ENCODE peak calls at places on chromosomes 3 and 15, in seven cellular contexts. One of them, this sample, is unnamed.
A peak's percentile ranks its signal among the peaks of the same experiment; 100 is the strongest.

GRCh38 chr3:158434412-158435038 is 136.5 kb upstream of the MLF1 start:
- DNase-seq in neuronal stem cell: peak; percentile 58
- DNase-seq in upper lobe of right lung: no peak
- DNase-seq in SK-N-SH: peak; percentile 17
- DNase-seq in neural progenitor cell: peak; percentile 79
- DNase-seq in stomach: peak; percentile 56
- DNase-seq in sigmoid colon: peak; percentile 62
- DNase-seq in this sample: peak; percentile 21

GRCh38 chr3:134258761-134259347 is 8.2 kb upstream of the RYK start:
- DNase-seq in neuronal stem cell: no peak
- DNase-seq in stomach: no peak
- DNase-seq in upper lobe of right lung: no peak
- DNase-seq in neural progenitor cell: no peak
- DNase-seq in sigmoid colon: no peak
- DNase-seq in SK-N-SH: no peak
- DNase-seq in this sample: no peak

GRCh38 chr3:123157598-123158287 is 44.0 kb upstream of the SEC22A start:
- DNase-seq in upper lobe of right lung: no peak
- DNase-seq in SK-N-SH: no peak
- DNase-seq in neuronal stem cell: no peak
- DNase-seq in sigmoid colon: no peak
- DNase-seq in stomach: peak; percentile 80
- DNase-seq in neural progenitor cell: no peak
- DNase-seq in this sample: no peak

GRCh38 chr3:35708394-35708793 is 69.1 kb downstream of the ARPP21 start:
- DNase-seq in stomach: no peak
- DNase-seq in neuronal stem cell: no peak
- DNase-seq in upper lobe of right lung: no peak
- DNase-seq in neural progenitor cell: no peak
- DNase-seq in sigmoid colon: no peak
- DNase-seq in SK-N-SH: no peak
- DNase-seq in this sample: no peak

GRCh38 chr3:138381413-138381901 is 33.1 kb downstream of the MRAS start:
- DNase-seq in neural progenitor cell: no peak
- DNase-seq in upper lobe of right lung: peak; percentile 57
- DNase-seq in neuronal stem cell: no peak
- DNase-seq in SK-N-SH: no peak
- DNase-seq in sigmoid colon: peak; percentile 81
- DNase-seq in stomach: no peak
- DNase-seq in this sample: no peak

GRCh38 chr15:90744759-90745402 is 27.7 kb downstream of the BLM start:
- DNase-seq in upper lobe of right lung: no peak
- DNase-seq in neural progenitor cell: no peak
- DNase-seq in stomach: no peak
- DNase-seq in neuronal stem cell: no peak
- DNase-seq in SK-N-SH: no peak
- DNase-seq in sigmoid colon: no peak
- DNase-seq in this sample: no peak

GRCh38 chr15:48360841-48361240 is 29.6 kb downstream of the DUT start:
- DNase-seq in sigmoid colon: no peak
- DNase-seq in neuronal stem cell: no peak
- DNase-seq in stomach: no peak
- DNase-seq in upper lobe of right lung: no peak
- DNase-seq in SK-N-SH: no peak
- DNase-seq in neural progenitor cell: no peak
- DNase-seq in this sample: no peak

GRCh38 chr15:67998599-67999122 is 55.5 kb upstream of the PIAS1 start:
- DNase-seq in SK-N-SH: no peak
- DNase-seq in stomach: peak; percentile 76
- DNase-seq in sigmoid colon: no peak
- DNase-seq in upper lobe of right lung: no peak
- DNase-seq in neuronal stem cell: no peak
- DNase-seq in neural progenitor cell: no peak
- DNase-seq in this sample: no peak

GRCh38 chr3:107431298-107432012 is 54.2 kb downstream of the CCDC54 start:
- DNase-seq in upper lobe of right lung: peak; percentile 85
- DNase-seq in SK-N-SH: peak; percentile 90
- DNase-seq in sigmoid colon: peak; percentile 86
- DNase-seq in neuronal stem cell: peak; percentile 43
- DNase-seq in stomach: peak; percentile 61
- DNase-seq in neural progenitor cell: peak; percentile 82
- DNase-seq in this sample: no peak

GRCh38 chr3:23819599-23820360 is 14.0 kb downstream of the UBE2E1 start:
- DNase-seq in stomach: no peak
- DNase-seq in sigmoid colon: no peak
- DNase-seq in neuronal stem cell: no peak
- DNase-seq in upper lobe of right lung: no peak
- DNase-seq in SK-N-SH: no peak
- DNase-seq in neural progenitor cell: peak; percentile 27
- DNase-seq in this sample: no peak

GRCh38 chr3:141279074-141279945 is 47.7 kb downstream of the PXYLP1 start:
- DNase-seq in upper lobe of right lung: no peak
- DNase-seq in sigmoid colon: no peak
- DNase-seq in neuronal stem cell: no peak
- DNase-seq in SK-N-SH: peak; percentile 62
- DNase-seq in neural progenitor cell: peak; percentile 24
- DNase-seq in stomach: no peak
- DNase-seq in this sample: no peak

GRCh38 chr15:66611257-66612053 is 45.7 kb upstream of the LCTL start:
- DNase-seq in neural progenitor cell: no peak
- DNase-seq in SK-N-SH: no peak
- DNase-seq in sigmoid colon: no peak
- DNase-seq in upper lobe of right lung: peak; percentile 72
- DNase-seq in neuronal stem cell: no peak
- DNase-seq in stomach: peak; percentile 91
- DNase-seq in this sample: no peak

GRCh38 chr3:71753716-71754609 is at the start of gene GPR27:
- DNase-seq in sigmoid colon: no peak
- DNase-seq in neuronal stem cell: no peak
- DNase-seq in stomach: no peak
- DNase-seq in SK-N-SH: peak; percentile 85
- DNase-seq in upper lobe of right lung: peak; percentile 70
- DNase-seq in neural progenitor cell: peak; percentile 78
- DNase-seq in this sample: no peak

GRCh38 chr3:7682822-7683229 is 818.8 kb upstream of the LMCD1 start:
- DNase-seq in stomach: no peak
- DNase-seq in sigmoid colon: no peak
- DNase-seq in neural progenitor cell: no peak
- DNase-seq in SK-N-SH: no peak
- DNase-seq in neuronal stem cell: no peak
- DNase-seq in upper lobe of right lung: peak; percentile 52
- DNase-seq in this sample: peak; percentile 0

DNA sequence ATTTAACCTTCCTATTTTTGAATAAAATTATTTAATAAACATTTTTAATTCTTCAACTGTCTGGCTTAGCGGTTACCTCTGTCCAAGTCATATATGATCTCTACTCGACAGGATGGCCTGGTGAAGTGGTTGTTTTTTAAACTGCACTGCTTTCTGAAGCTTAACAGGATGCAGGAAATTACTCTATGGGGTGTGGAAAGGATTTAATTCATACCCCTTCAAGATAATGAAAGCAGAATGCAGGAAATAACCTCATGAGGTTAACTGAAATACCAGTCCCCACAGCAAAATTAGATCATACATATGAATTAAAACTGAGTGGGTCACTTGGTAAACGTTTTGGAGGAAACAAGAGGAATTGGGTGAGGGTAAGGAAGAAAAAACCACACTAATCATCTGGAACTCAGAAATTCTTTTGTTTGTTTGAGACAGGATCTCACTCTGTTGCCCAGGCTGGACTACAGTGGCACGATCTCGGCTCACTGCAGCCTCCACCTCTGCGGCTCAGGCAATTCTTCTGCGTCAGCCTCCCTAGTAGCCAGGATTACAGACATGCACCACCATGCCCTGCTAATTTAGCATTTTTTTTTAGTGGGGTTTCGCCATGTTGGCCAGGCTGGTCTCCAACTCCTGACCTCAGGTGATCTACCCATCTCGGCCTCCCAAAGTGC is 50.1 kb downstream of the LYSMD4 start:
- DNase-seq in stomach: no peak
- DNase-seq in SK-N-SH: no peak
- DNase-seq in sigmoid colon: no peak
- DNase-seq in upper lobe of right lung: no peak
- DNase-seq in neural progenitor cell: no peak
- DNase-seq in neuronal stem cell: no peak
- DNase-seq in this sample: no peak
- H3K9me3 ChIP-seq in stomach: peaks cover 9% of the 10 kb centered on the region
- H3K9me3 ChIP-seq in SK-N-SH: peaks cover 5% of the 10 kb centered on the region
- H3K9me3 ChIP-seq in sigmoid colon: no peaks in the 10 kb centered on the region
- H3K9me3 ChIP-seq in upper lobe of right lung: peaks cover 8% of the 10 kb centered on the region
- H3K9me3 ChIP-seq in neural progenitor cell: peaks cover 14% of the 10 kb centered on the region
- H3K9me3 ChIP-seq in neuronal stem cell: no peaks in the 10 kb centered on the region
- H3K9me3 ChIP-seq in this sample: no peaks in the 10 kb centered on the region

GRCh38 chr15:20644026-20644425 is 102.4 kb upstream of the GOLGA6L6 start:
- DNase-seq in neural progenitor cell: no peak
- DNase-seq in upper lobe of right lung: no peak
- DNase-seq in sigmoid colon: no peak
- DNase-seq in neuronal stem cell: no peak
- DNase-seq in SK-N-SH: no peak
- DNase-seq in stomach: no peak
- DNase-seq in this sample: no peak

GRCh38 chr15:20644896-20645295 is 103.3 kb upstream of the GOLGA6L6 start:
- DNase-seq in stomach: no peak
- DNase-seq in upper lobe of right lung: no peak
- DNase-seq in sigmoid colon: no peak
- DNase-seq in SK-N-SH: no peak
- DNase-seq in neuronal stem cell: no peak
- DNase-seq in neural progenitor cell: no peak
- DNase-seq in this sample: no peak

GRCh38 chr15:20643024-20643770 is 101.6 kb upstream of the GOLGA6L6 start:
- DNase-seq in neuronal stem cell: no peak
- DNase-seq in upper lobe of right lung: no peak
- DNase-seq in sigmoid colon: no peak
- DNase-seq in stomach: no peak
- DNase-seq in SK-N-SH: no peak
- DNase-seq in neural progenitor cell: no peak
- DNase-seq in this sample: no peak

GRCh38 chr15:20646529-20647142 is 105.0 kb upstream of the GOLGA6L6 start:
- DNase-seq in neuronal stem cell: no peak
- DNase-seq in upper lobe of right lung: no peak
- DNase-seq in stomach: no peak
- DNase-seq in sigmoid colon: peak; percentile 60
- DNase-seq in SK-N-SH: no peak
- DNase-seq in neural progenitor cell: no peak
- DNase-seq in this sample: no peak

DNA sequence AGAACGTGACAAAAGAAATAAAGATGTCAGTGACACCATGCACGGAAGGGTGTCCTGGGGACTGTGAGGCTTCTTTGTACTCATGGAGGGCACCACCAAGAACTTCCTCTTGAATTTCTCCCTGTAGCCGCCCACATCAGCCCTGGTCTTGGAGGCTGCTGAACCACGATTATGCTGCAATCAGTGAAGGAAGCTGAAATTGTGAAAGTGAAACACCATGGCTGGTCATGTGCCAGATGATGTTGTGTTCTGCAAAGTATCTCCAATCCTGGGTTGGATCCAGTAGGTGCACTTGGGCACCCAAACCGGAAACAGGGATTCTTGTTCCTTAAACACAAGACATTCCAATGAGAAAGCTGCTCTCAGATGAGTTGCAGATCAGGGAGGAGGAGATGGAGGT is 104.4 kb upstream of the GOLGA6L6 start:
- DNase-seq in sigmoid colon: peak; percentile 73
- DNase-seq in neural progenitor cell: no peak
- DNase-seq in neuronal stem cell: no peak
- DNase-seq in stomach: no peak
- DNase-seq in SK-N-SH: no peak
- DNase-seq in upper lobe of right lung: peak; percentile 92
- DNase-seq in this sample: no peak
- H3K9me3 ChIP-seq in sigmoid colon: no peaks in the 10 kb centered on the region
- H3K9me3 ChIP-seq in neural progenitor cell: peaks cover 87% of the 10 kb centered on the region
- H3K9me3 ChIP-seq in neuronal stem cell: no peaks in the 10 kb centered on the region
- H3K9me3 ChIP-seq in stomach: no peaks in the 10 kb centered on the region
- H3K9me3 ChIP-seq in SK-N-SH: no peaks in the 10 kb centered on the region
- H3K9me3 ChIP-seq in upper lobe of right lung: no peaks in the 10 kb centered on the region
- H3K9me3 ChIP-seq in this sample: peaks cover 23% of the 10 kb centered on the region

GRCh38 chr3:1068985-1069384 is 23.8 kb upstream of the CNTN6 start:
- DNase-seq in sigmoid colon: no peak
- DNase-seq in stomach: no peak
- DNase-seq in SK-N-SH: no peak
- DNase-seq in upper lobe of right lung: no peak
- DNase-seq in neuronal stem cell: no peak
- DNase-seq in neural progenitor cell: no peak
- DNase-seq in this sample: no peak

DNA sequence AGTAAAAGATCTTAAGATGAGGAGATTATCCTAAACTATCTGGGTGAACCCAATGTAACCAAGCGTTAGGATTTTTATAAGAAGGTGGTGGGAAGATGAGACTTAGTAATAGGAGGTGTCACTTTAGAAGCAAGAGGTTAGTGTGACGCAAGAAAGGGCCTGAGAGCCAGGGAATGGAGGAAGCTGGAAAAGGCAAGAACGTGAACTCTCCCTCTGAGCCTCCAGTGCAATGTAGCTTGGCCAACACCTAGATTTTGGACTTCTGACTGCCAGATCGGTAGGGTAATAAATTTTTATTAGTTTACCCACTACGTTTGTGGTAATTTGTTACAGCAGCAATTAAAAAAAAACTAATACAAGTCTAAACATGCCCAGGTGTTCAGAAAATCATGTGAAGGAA is 20.8 kb upstream of the CNTN6 start:
- DNase-seq in SK-N-SH: no peak
- DNase-seq in sigmoid colon: no peak
- DNase-seq in neural progenitor cell: no peak
- DNase-seq in neuronal stem cell: no peak
- DNase-seq in upper lobe of right lung: no peak
- DNase-seq in stomach: no peak
- DNase-seq in this sample: no peak
- H3K9me3 ChIP-seq in SK-N-SH: no peaks in the 10 kb centered on the region
- H3K9me3 ChIP-seq in sigmoid colon: no peaks in the 10 kb centered on the region
- H3K9me3 ChIP-seq in neural progenitor cell: no peaks in the 10 kb centered on the region
- H3K9me3 ChIP-seq in neuronal stem cell: no peaks in the 10 kb centered on the region
- H3K9me3 ChIP-seq in upper lobe of right lung: no peaks in the 10 kb centered on the region
- H3K9me3 ChIP-seq in stomach: no peaks in the 10 kb centered on the region
- H3K9me3 ChIP-seq in this sample: no peaks in the 10 kb centered on the region

GRCh38 chr15:25224396-25224795 is 214.4 kb downstream of the UBE3A start:
- DNase-seq in upper lobe of right lung: no peak
- DNase-seq in neuronal stem cell: no peak
- DNase-seq in neural progenitor cell: no peak
- DNase-seq in SK-N-SH: no peak
- DNase-seq in sigmoid colon: no peak
- DNase-seq in stomach: no peak
- DNase-seq in this sample: no peak
- H3K9me3 ChIP-seq in upper lobe of right lung: no peaks in the 10 kb centered on the region
- H3K9me3 ChIP-seq in neuronal stem cell: peaks cover 49% of the 10 kb centered on the region
- H3K9me3 ChIP-seq in neural progenitor cell: no peaks in the 10 kb centered on the region
- H3K9me3 ChIP-seq in SK-N-SH: no peaks in the 10 kb centered on the region
- H3K9me3 ChIP-seq in sigmoid colon: no peaks in the 10 kb centered on the region
- H3K9me3 ChIP-seq in stomach: peaks cover 99% of the 10 kb centered on the region
- H3K9me3 ChIP-seq in this sample: peaks cover 97% of the 10 kb centered on the region